ENCODE peak calls at places on chromosomes 6 and 20, in five cellular contexts. One of them, this sample, is unnamed.
A peak's percentile ranks its signal among the peaks of the same experiment; 100 is the strongest.

GRCh38 chr20:17787816-17788215 is 88.0 kb downstream of the BANF2 start:
- DNase-seq in fibroblast of lung: no peak
- DNase-seq in GM23338: peak; percentile 11
- DNase-seq in PC-9: no peak
- DNase-seq in GM23248: no peak
- DNase-seq in this sample: no peak

GRCh38 chr6:151269318-151269995 is 29.7 kb downstream of the AKAP12 start:
- DNase-seq in fibroblast of lung: peak; percentile 68
- DNase-seq in GM23338: no peak
- DNase-seq in PC-9: no peak
- DNase-seq in GM23248: peak; percentile 83
- DNase-seq in this sample: no peak

GRCh38 chr6:40328376-40328987 is 258.7 kb downstream of the LRFN2 start:
- DNase-seq in fibroblast of lung: no peak
- DNase-seq in GM23338: peak; percentile 91
- DNase-seq in PC-9: no peak
- DNase-seq in GM23248: peak; percentile 8
- DNase-seq in this sample: peak; percentile 33

GRCh38 chr6:63804381-63804956 is 168.9 kb downstream of the PHF3 start:
- DNase-seq in fibroblast of lung: peak; percentile 65
- DNase-seq in GM23338: no peak
- DNase-seq in PC-9: no peak
- DNase-seq in GM23248: peak; percentile 92
- DNase-seq in this sample: no peak

GRCh38 chr6:1473166-1473565 is 83.8 kb downstream of the FOXF2 start:
- DNase-seq in fibroblast of lung: no peak
- DNase-seq in GM23338: peak; percentile 25
- DNase-seq in PC-9: no peak
- DNase-seq in GM23248: no peak
- DNase-seq in this sample: no peak

GRCh38 chr6:27679968-27680694 is 207.2 kb upstream of the ZNF184 start:
- DNase-seq in fibroblast of lung: no peak
- DNase-seq in GM23338: peak; percentile 30
- DNase-seq in PC-9: no peak
- DNase-seq in GM23248: no peak
- DNase-seq in this sample: no peak

GRCh38 chr6:124995131-124995530 is 32.9 kb downstream of the RNF217 start:
- DNase-seq in fibroblast of lung: no peak
- DNase-seq in GM23338: no peak
- DNase-seq in PC-9: no peak
- DNase-seq in GM23248: peak; percentile 45
- DNase-seq in this sample: no peak

GRCh38 chr20:32574296-32575226 is 10.6 kb downstream of the NOL4L start:
- DNase-seq in fibroblast of lung: peak; percentile 85
- DNase-seq in GM23338: peak; percentile 59
- DNase-seq in PC-9: peak; percentile 50
- DNase-seq in GM23248: peak; percentile 91
- DNase-seq in this sample: no peak

GRCh38 chr20:11698124-11698523 is 219.6 kb upstream of the BTBD3 start:
- DNase-seq in fibroblast of lung: no peak
- DNase-seq in GM23338: no peak
- DNase-seq in PC-9: peak; percentile 42
- DNase-seq in GM23248: no peak
- DNase-seq in this sample: no peak

GRCh38 chr6:21842875-21843274 is 249.3 kb downstream of the SOX4 start:
- DNase-seq in fibroblast of lung: no peak
- DNase-seq in GM23338: no peak
- DNase-seq in PC-9: peak; percentile 37
- DNase-seq in GM23248: no peak
- DNase-seq in this sample: no peak

GRCh38 chr6:73309784-73310502 is 44.1 kb downstream of the DPPA5 start:
- DNase-seq in fibroblast of lung: peak; percentile 54
- DNase-seq in GM23338: peak; percentile 69
- DNase-seq in PC-9: peak; percentile 57
- DNase-seq in GM23248: peak; percentile 75
- DNase-seq in this sample: peak; percentile 54

GRCh38 chr20:62707981-62708521 is 585 bp upstream of the NTSR1 start:
- DNase-seq in fibroblast of lung: no peak
- DNase-seq in GM23338: peak; percentile 87
- DNase-seq in PC-9: no peak
- DNase-seq in GM23248: no peak
- DNase-seq in this sample: peak; percentile 83
- TF ChIP-seq EZH2 in fibroblast of lung: no peak
- TF ChIP-seq EZH2 in GM23338: peak; percentile 63
- TF ChIP-seq EZH2 in PC-9: no peak
- TF ChIP-seq EZH2 in GM23248: peak; percentile 21
- TF ChIP-seq EZH2 in this sample: no peak

GRCh38 chr20:24994470-24995368 is 2.2 kb upstream of the APMAP start:
- DNase-seq in fibroblast of lung: peak; percentile 78
- DNase-seq in GM23338: peak; percentile 89
- DNase-seq in PC-9: peak; percentile 63
- DNase-seq in GM23248: peak; percentile 79
- DNase-seq in this sample: peak; percentile 55
- H3K4me1 ChIP-seq in fibroblast of lung: no peaks in the 10 kb centered on the region
- H3K4me1 ChIP-seq in GM23338: peaks cover 8% of the 10 kb centered on the region
- H3K4me1 ChIP-seq in PC-9: peaks cover 60% of the 10 kb centered on the region
- H3K4me1 ChIP-seq in GM23248: peaks cover 16% of the 10 kb centered on the region
- H3K4me1 ChIP-seq in this sample: peaks cover 28% of the 10 kb centered on the region

DNA sequence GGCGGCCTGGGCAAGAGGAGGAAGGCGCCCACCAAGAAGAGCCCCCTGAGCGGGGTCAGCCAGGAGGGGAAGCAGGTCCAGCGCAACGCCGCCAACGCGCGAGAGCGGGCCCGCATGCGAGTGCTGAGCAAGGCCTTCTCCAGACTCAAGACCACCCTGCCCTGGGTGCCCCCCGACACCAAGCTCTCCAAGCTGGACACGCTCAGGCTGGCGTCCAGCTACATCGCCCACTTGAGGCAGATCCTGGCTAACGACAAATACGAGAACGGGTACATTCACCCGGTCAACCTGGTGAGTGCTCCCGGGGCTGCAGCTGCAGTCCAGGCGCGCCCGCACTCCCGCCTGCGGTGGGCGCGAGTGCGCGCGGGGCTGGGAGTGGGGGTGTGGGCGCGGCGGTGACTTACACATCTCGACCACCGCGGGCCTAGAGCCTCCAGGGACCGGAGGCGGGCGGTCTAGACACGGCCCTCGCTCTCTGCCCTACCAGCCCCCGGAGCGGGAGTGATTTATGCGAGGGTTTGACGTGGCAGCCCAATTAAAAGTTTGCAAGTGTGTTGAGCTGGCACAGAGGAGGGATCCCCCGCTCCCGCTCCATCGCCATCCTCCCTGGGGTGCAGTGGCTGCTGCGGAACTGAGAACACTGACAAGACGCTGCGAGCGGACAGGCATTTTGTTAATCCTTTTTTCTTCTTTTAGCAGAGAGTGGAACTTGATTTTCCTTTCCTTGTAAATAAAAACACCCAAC is 816 bp downstream of the TCF21 start:
- DNase-seq in fibroblast of lung: peak; percentile 76
- DNase-seq in GM23338: peak; percentile 63
- DNase-seq in PC-9: no peak
- DNase-seq in GM23248: peak; percentile 62
- DNase-seq in this sample: no peak
- TF ChIP-seq EZH2 in fibroblast of lung: no peak
- TF ChIP-seq EZH2 in GM23338: peak; percentile 74
- TF ChIP-seq EZH2 in PC-9: no peak
- TF ChIP-seq EZH2 in GM23248: no peak
- TF ChIP-seq EZH2 in this sample: no peak

GRCh38 chr6:44917430-44917829 is 410.7 kb upstream of the RUNX2 start:
- DNase-seq in fibroblast of lung: no peak
- DNase-seq in GM23338: no peak
- DNase-seq in PC-9: no peak
- DNase-seq in GM23248: no peak
- DNase-seq in this sample: no peak
- H3K4me1 ChIP-seq in fibroblast of lung: no peaks in the 10 kb centered on the region
- H3K4me1 ChIP-seq in GM23338: no peaks in the 10 kb centered on the region
- H3K4me1 ChIP-seq in PC-9: no peaks in the 10 kb centered on the region
- H3K4me1 ChIP-seq in GM23248: no peaks in the 10 kb centered on the region
- H3K4me1 ChIP-seq in this sample: peaks cover 10% of the 10 kb centered on the region

GRCh38 chr6:9761220-9761619 is 653.7 kb downstream of the TFAP2A start:
- DNase-seq in fibroblast of lung: no peak
- DNase-seq in GM23338: no peak
- DNase-seq in PC-9: no peak
- DNase-seq in GM23248: no peak
- DNase-seq in this sample: no peak
- TF ChIP-seq EZH2 in fibroblast of lung: no peak
- TF ChIP-seq EZH2 in GM23338: no peak
- TF ChIP-seq EZH2 in PC-9: no peak
- TF ChIP-seq EZH2 in GM23248: no peak
- TF ChIP-seq EZH2 in this sample: no peak

DNA sequence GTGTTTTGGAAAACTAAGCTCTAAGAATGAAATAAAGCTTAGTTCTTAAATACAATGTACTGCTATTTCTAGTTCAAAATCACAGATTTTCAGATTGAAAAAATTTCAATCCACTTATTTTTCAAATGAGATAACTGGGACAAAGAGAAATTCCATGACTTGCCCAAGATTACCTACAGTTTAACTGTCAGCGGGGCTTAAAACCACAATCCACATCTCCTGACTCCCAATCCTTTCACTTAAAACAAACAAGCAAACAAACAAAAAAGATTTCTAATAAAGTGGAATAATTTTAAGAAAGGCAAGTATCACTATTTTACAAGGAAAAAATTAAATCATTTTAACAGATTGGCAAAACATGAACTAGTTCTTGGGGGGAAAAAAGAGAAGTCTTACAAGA is 4.2 kb downstream of the PHIP start:
- DNase-seq in fibroblast of lung: no peak
- DNase-seq in GM23338: peak; percentile 15
- DNase-seq in PC-9: no peak
- DNase-seq in GM23248: no peak
- DNase-seq in this sample: no peak
- H3K4me1 ChIP-seq in fibroblast of lung: no peaks in the 10 kb centered on the region
- H3K4me1 ChIP-seq in GM23338: peaks cover 38% of the 10 kb centered on the region
- H3K4me1 ChIP-seq in PC-9: peaks cover 17% of the 10 kb centered on the region
- H3K4me1 ChIP-seq in GM23248: peaks cover 20% of the 10 kb centered on the region
- H3K4me1 ChIP-seq in this sample: peaks cover 8% of the 10 kb centered on the region

DNA sequence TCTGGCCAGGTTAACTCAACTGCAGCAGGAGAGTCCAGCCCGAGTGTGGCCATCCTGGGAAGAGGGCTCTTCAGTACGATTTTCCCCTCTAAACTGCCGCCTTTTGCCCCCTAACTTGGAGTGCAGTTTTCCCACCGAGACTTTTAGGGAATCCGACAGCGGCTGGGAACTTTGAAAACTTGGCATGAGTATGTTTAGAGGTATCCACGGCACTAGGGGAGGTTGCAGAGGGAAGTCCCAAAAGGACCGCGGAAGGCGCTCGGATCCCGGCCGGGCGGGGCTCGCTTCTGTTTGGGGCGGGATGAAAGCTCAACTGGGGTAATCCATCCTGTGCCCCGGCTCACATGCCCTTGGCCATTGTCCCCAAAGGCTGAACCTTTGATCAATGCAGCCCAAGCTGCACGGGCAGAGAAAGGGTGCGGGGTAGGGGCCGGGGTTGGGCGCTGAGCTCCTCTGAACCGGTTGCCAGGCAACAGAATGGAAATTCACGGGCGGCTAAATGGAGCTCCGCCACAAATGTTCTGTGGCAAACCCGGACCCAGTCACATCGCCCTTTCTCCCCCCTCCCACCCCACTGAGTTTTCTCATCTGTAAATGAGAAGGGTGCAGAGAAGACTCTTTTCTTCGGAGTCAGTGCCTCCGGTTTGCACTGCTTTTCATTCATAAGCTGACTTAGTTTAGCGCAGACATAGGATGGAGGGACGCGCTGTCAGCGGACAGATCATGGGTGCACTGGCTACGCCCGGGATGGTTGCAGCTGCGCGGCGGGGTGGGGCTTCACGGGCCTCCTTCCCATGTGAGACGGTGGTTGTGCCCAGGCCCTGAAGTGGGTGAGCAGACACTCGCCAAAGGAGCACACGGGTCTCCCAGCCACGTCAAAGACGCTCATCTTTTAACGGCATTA is 2.3 kb downstream of the BMP6 start:
- DNase-seq in fibroblast of lung: peak; percentile 20
- DNase-seq in GM23338: peak; percentile 76
- DNase-seq in PC-9: no peak
- DNase-seq in GM23248: peak; percentile 69
- DNase-seq in this sample: no peak
- TF ChIP-seq EZH2 in fibroblast of lung: peak; percentile 51
- TF ChIP-seq EZH2 in GM23338: peak; percentile 85
- TF ChIP-seq EZH2 in PC-9: no peak
- TF ChIP-seq EZH2 in GM23248: no peak
- TF ChIP-seq EZH2 in this sample: no peak

DNA sequence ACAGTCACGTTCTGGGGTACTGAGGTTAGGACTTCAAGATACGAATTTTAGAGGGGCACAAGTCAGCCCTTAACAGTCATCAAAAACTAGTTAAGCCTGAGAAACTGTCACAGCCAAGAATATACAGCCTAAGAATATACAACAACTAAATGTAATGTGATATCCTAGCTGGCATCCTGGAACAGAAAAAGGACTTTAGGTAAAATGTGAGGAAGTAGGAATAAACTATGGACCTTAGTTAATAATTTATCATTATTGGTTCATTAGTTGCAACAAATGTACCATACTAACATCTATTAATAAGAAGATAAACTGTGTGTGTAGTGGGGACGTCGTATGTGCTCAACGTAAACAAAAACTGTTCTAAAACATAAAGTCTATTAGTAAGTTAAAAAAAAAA is 1.1 kb downstream of the PNISR start:
- DNase-seq in fibroblast of lung: no peak
- DNase-seq in GM23338: no peak
- DNase-seq in PC-9: no peak
- DNase-seq in GM23248: no peak
- DNase-seq in this sample: no peak
- H3K4me1 ChIP-seq in fibroblast of lung: peaks cover 6% of the 10 kb centered on the region
- H3K4me1 ChIP-seq in GM23338: peaks cover 42% of the 10 kb centered on the region
- H3K4me1 ChIP-seq in PC-9: peaks cover 31% of the 10 kb centered on the region
- H3K4me1 ChIP-seq in GM23248: peaks cover 29% of the 10 kb centered on the region
- H3K4me1 ChIP-seq in this sample: peaks cover 14% of the 10 kb centered on the region

DNA sequence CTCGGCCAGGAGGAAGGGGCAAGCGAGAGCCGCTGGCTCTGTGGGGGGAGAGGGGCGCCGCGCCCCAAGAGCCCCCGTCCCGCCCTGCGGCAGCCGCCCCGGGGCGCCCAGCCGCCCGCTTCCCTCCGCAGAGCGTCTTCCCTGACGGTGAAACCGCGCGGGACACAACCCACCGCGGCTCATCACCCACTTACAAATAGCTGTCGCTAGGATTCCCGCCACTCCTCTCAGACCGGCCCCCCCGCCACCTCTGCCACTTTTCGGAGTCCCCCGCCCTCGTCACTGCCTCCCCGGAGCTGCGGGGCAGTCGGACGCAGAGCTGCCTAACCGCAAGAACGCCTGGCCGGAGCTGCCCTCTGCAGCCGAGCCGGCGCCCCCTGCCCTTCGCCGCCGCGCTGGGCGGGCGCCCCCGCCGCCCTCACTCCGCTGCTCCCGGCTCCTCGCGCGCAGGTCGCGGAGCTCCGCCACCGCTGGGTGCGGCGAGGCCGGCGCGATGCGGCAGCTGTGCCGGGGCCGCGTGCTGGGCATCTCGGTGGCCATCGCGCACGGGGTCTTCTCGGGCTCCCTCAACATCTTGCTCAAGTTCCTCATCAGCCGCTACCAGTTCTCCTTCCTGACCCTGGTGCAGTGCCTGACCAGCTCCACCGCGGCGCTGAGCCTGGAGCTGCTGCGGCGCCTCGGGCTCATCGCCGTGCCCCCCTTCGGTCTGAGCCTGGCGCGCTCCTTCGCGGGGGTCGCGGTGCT is at the start of gene SLC35D3:
- DNase-seq in fibroblast of lung: no peak
- DNase-seq in GM23338: peak; percentile 52
- DNase-seq in PC-9: no peak
- DNase-seq in GM23248: peak; percentile 46
- DNase-seq in this sample: no peak
- TF ChIP-seq EZH2 in fibroblast of lung: peak; percentile 75
- TF ChIP-seq EZH2 in GM23338: peak; percentile 50
- TF ChIP-seq EZH2 in PC-9: no peak
- TF ChIP-seq EZH2 in GM23248: no peak
- TF ChIP-seq EZH2 in this sample: no peak

GRCh38 chr6:121434037-121434770 is 1.2 kb upstream of the GJA1 start:
- DNase-seq in fibroblast of lung: no peak
- DNase-seq in GM23338: peak; percentile 32
- DNase-seq in PC-9: no peak
- DNase-seq in GM23248: peak; percentile 27
- DNase-seq in this sample: no peak
- H3K4me1 ChIP-seq in fibroblast of lung: no peaks in the 10 kb centered on the region
- H3K4me1 ChIP-seq in GM23338: peaks cover 28% of the 10 kb centered on the region
- H3K4me1 ChIP-seq in PC-9: no peaks in the 10 kb centered on the region
- H3K4me1 ChIP-seq in GM23248: peaks cover 16% of the 10 kb centered on the region
- H3K4me1 ChIP-seq in this sample: no peaks in the 10 kb centered on the region

This sample was measured in HCT116.